ENCODE peak calls at places on chromosomes 16 and 17, in four cellular contexts. K is ascending aorta, Z is heart right ventricle, V is stomach. G is an unnamed sample.

GRCh38 chr17:45229681-45230409 is 8.2 kb downstream of the FMNL1 start:
- DNase-seq in K (no peak), V (no peak), Z (peak; percentile 62), G (no peak)

GRCh38 chr16:72956124-72957064 is 91.5 kb downstream of the ZFHX3 start:
- DNase-seq in K (no peak), Z (no peak), V (no peak), G (no peak)

GRCh38 chr17:39626671-39627169 is at the start of gene PPP1R1B:
- DNase-seq in V (no peak), K (no peak), Z (no peak), G (peak; percentile 36)

GRCh38 chr17:81346908-81347349 is 48.3 kb upstream of the BAHCC1 start:
- DNase-seq in Z (no peak), K (no peak), V (no peak), G (no peak)

GRCh38 chr17:13415877-13416416 is 185.8 kb downstream of the HS3ST3A1 start:
- DNase-seq in V (no peak), K (no peak), Z (peak; percentile 35), G (peak; percentile 33)

GRCh38 chr17:7263801-7264078 is 1.5 kb upstream of the CLDN7 start:
- DNase-seq in V (no peak), Z (no peak), K (no peak), G (no peak)

GRCh38 chr16:16867994-16868393 is 489.1 kb downstream of the NPIPA7 start:
- DNase-seq in Z (no peak), V (no peak), K (no peak), G (no peak)

GRCh38 chr16:4200781-4201137 is 41.1 kb downstream of the SRL start:
- DNase-seq in K (no peak), V (no peak), Z (no peak), G (no peak)

GRCh38 chr17:34300652-34301390 is 15.3 kb downstream of the CCL11 start:
- DNase-seq in K (no peak), V (no peak), Z (no peak), G (no peak)

GRCh38 chr17:1871743-1872142 is 41.9 kb downstream of the RPA1 start:
- DNase-seq in V (no peak), Z (no peak), K (no peak), G (no peak)

GRCh38 chr17:77425791-77426641 is 285.2 kb downstream of the SEC14L1 start:
- DNase-seq in K (no peak), V (no peak), Z (no peak), G (no peak)

GRCh38 chr17:79990051-79990592 is 45.5 kb downstream of the TBC1D16 start:
- DNase-seq in Z (no peak), V (no peak), K (no peak), G (peak; percentile 56)

GRCh38 chr17:62625184-62625869 is 2.1 kb upstream of the MRC2 start:
- DNase-seq in K (peak; percentile 55), V (no peak), Z (no peak), G (no peak)

GRCh38 chr16:66457888-66458287 is 30.8 kb downstream of the BEAN1 start:
- DNase-seq in Z (no peak), K (no peak), V (no peak), G (no peak)

GRCh38 chr17:74677558-74678466 is 34.9 kb downstream of the CD300LF start:
- DNase-seq in Z (peak; percentile 38), K (no peak), V (no peak), G (no peak)

GRCh38 chr16:85916141-85916890 is 17.4 kb downstream of the IRF8 start:
- DNase-seq in Z (peak; percentile 44), K (no peak), V (peak; percentile 92), G (peak; percentile 71)

GRCh38 chr16:71542377-71542776 is 16.2 kb downstream of the CHST4 start:
- DNase-seq in V (peak; percentile 48), Z (peak; percentile 22), K (no peak), G (peak; percentile 27)

GRCh38 chr16:73558219-73558618 is 510.3 kb upstream of the ZFHX3 start:
- DNase-seq in K (no peak), Z (no peak), V (no peak), G (no peak)

GRCh38 chr16:87560428-87561199 is 41.7 kb upstream of the JPH3 start:
- DNase-seq in Z (peak; percentile 61), K (no peak), V (peak; percentile 60), G (no peak)

GRCh38 chr16:70604407-70605283 is 41.7 kb upstream of the IL34 start:
- DNase-seq in Z (no peak), K (peak; percentile 47), V (no peak), G (no peak)

GRCh38 chr16:19223235-19223847 is 55.3 kb downstream of the SYT17 start:
- DNase-seq in K (no peak), Z (no peak), V (peak; percentile 81), G (peak; percentile 49)

GRCh38 chr16:84751241-84751640 is 51.4 kb downstream of the USP10 start:
- DNase-seq in V (no peak), K (no peak), Z (no peak), G (peak; percentile 26)

GRCh38 chr16:57365826-57366536 is 6.3 kb upstream of the CX3CL1 start:
- DNase-seq in V (no peak), Z (no peak), K (no peak), G (no peak)

GRCh38 chr16:23244122-23244521 is 58.0 kb upstream of the SCNN1B start:
- DNase-seq in V (no peak), Z (no peak), K (no peak), G (no peak)

GRCh38 chr17:2468270-2468669 is 43.4 kb downstream of the METTL16 start:
- DNase-seq in V (no peak), Z (no peak), K (no peak), G (no peak)

GRCh38 chr16:56910654-56911539 is 21.0 kb upstream of the HERPUD1 start:
- DNase-seq in Z (no peak), K (peak; percentile 72), V (no peak), G (no peak)

GRCh38 chr17:57986841-57987581 is 1.0 kb downstream of the VEZF1 start:
- DNase-seq in Z (peak; percentile 47), V (peak; percentile 46), K (peak; percentile 75), G (peak; percentile 50)

GRCh38 chr17:2050246-2050866 is 4.5 kb upstream of the HIC1 start:
- DNase-seq in K (no peak), V (peak; percentile 70), Z (peak; percentile 72), G (peak; percentile 69)

GRCh38 chr16:56603589-56603988 is 4.8 kb upstream of the MT2A start:
- DNase-seq in V (peak; percentile 61), K (no peak), Z (peak; percentile 37), G (peak; percentile 66)

GRCh38 chr16:1542533-1542932 is 9.1 kb downstream of the TMEM204 start:
- DNase-seq in Z (no peak), K (no peak), V (no peak), G (no peak)

GRCh38 chr16:8733849-8734540 is 59.6 kb downstream of the ABAT start:
- DNase-seq in K (no peak), V (no peak), Z (no peak), G (no peak)

GRCh38 chr17:41741709-41742108 is 7.3 kb upstream of the HAP1 start:
- DNase-seq in V (no peak), K (no peak), Z (no peak), G (no peak)

GRCh38 chr16:76474048-76474447 is 196.8 kb downstream of the CNTNAP4 start:
- DNase-seq in Z (no peak), V (no peak), K (no peak), G (no peak)

GRCh38 chr17:81589612-81590011 is 37.5 kb upstream of the FAAP100 start:
- DNase-seq in V (no peak), K (no peak), Z (no peak), G (no peak)

GRCh38 chr17:12089809-12090384 is 69.2 kb downstream of the MAP2K4 start:
- DNase-seq in K (no peak), V (no peak), Z (no peak), G (no peak)

GRCh38 chr17:12085076-12085949 is 64.6 kb downstream of the MAP2K4 start:
- DNase-seq in Z (no peak), K (no peak), V (no peak), G (no peak)

GRCh38 chr17:12088035-12088434 is 67.4 kb downstream of the MAP2K4 start:
- DNase-seq in V (no peak), K (no peak), Z (no peak), G (no peak)
- TF ChIP-seq CTCF in V (no peak), K (no peak), Z (no peak), G (no peak)

DNA sequence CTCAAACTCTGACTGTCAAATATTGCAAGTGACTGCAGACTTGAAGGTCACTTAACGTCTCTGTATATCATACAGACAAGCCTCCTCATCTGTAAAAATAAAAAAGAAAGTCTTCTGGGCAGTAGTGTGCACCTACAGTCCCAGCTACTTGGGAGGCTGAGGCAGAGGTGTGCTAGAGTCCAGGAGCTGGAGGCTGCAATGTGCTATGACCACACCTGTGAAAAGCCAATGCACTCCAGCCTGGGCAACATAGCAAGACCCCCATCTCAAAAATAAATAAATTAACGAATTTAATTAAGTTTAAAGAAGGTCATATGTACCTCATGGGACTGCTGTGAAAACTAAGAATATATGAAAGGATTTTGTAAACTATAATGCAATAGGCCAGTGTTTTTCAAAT is 35.0 kb upstream of the C17orf78 start:
- DNase-seq in Z (no peak), V (no peak), K (no peak), G (no peak)
- H3K4me3 ChIP-seq in Z (no peak overlapping the region), V (no peak overlapping the region), K (no peak overlapping the region), G (no peak overlapping the region)

GRCh38 chr17:5092139-5093010 is 14.1 kb downstream of the ZFP3 start:
- DNase-seq in V (no peak), K (no peak), Z (no peak), G (no peak)
- H3K9me3 ChIP-seq in V (peaks cover 100% of the 10 kb centered on the region), K (peaks cover 89% of the 10 kb centered on the region), Z (peaks cover 100% of the 10 kb centered on the region), G (no peaks in the 10 kb centered on the region)

DNA sequence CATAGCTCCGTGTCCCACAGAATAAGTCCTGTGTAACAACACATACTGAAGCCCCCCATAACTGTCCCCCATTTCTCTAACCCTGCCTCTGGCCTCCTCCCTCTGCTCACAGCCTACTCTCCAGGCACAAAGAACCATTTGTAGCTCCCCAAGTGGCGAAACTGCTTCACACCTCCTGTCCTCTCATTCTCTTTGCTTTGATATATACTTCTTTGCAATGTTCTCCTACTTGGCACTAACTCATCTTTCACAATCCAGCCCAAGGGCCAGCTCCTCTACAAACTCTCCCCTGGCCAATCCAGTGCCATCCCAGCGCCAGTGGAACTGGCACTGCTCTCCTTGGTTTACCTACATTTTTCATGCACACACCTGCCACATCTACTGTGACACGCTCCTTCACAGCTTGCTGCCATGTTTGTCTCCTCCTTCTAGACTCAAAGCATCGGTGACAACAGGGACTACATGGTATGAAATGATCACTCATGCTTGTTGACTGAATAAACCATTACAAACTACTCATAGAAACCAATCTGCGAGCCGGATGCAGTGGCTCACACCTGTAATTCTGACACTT is 12.8 kb downstream of the CYTH1 start:
- DNase-seq in V (no peak), K (no peak), Z (no peak), G (no peak)
- TF ChIP-seq CTCF in V (no peak), K (no peak), Z (no peak), G (no peak)